ENCODE peak calls at places on chromosomes 16 and 17, in six cellular contexts. J, C, S, F, W and K are unnamed samples.

GRCh38 chr17:78935419-78936323 is 10.5 kb upstream of the TIMP2 start:
- DNase-seq in J (peak; percentile 99), C (no peak), S (peak; percentile 89), F (peak; percentile 63), W (no peak), K (no peak)

GRCh38 chr17:49468827-49469385 is 26.2 kb upstream of the NGFR start:
- DNase-seq in J (peak; percentile 49), C (no peak), S (peak; percentile 23), F (no peak), W (no peak), K (no peak)

GRCh38 chr17:61412860-61413653 is 13.4 kb downstream of the TBX2 start:
- DNase-seq in J (no peak), C (no peak), S (no peak), F (no peak), W (no peak), K (no peak)

GRCh38 chr17:60093694-60094093 is 15.0 kb upstream of the HEATR6 start:
- DNase-seq in J (no peak), C (no peak), S (no peak), F (no peak), W (no peak), K (no peak)

GRCh38 chr17:42676424-42677011 is at the start of gene PLEKHH3:
- DNase-seq in J (no peak), C (no peak), S (no peak), F (no peak), W (no peak), K (no peak)

GRCh38 chr16:67415872-67416793 is at the start of gene ZDHHC1:
- DNase-seq in J (peak; percentile 60), C (no peak), S (peak; percentile 83), F (peak; percentile 76), W (no peak), K (peak; percentile 87)

GRCh38 chr16:53768167-53768566 is 64.2 kb downstream of the FTO start:
- DNase-seq in J (no peak), C (no peak), S (no peak), F (no peak), W (no peak), K (no peak)

GRCh38 chr16:87407511-87408112 is 15.5 kb downstream of the MAP1LC3B start:
- DNase-seq in J (no peak), C (no peak), S (no peak), F (peak; percentile 44), W (peak; percentile 84), K (no peak)

DNA sequence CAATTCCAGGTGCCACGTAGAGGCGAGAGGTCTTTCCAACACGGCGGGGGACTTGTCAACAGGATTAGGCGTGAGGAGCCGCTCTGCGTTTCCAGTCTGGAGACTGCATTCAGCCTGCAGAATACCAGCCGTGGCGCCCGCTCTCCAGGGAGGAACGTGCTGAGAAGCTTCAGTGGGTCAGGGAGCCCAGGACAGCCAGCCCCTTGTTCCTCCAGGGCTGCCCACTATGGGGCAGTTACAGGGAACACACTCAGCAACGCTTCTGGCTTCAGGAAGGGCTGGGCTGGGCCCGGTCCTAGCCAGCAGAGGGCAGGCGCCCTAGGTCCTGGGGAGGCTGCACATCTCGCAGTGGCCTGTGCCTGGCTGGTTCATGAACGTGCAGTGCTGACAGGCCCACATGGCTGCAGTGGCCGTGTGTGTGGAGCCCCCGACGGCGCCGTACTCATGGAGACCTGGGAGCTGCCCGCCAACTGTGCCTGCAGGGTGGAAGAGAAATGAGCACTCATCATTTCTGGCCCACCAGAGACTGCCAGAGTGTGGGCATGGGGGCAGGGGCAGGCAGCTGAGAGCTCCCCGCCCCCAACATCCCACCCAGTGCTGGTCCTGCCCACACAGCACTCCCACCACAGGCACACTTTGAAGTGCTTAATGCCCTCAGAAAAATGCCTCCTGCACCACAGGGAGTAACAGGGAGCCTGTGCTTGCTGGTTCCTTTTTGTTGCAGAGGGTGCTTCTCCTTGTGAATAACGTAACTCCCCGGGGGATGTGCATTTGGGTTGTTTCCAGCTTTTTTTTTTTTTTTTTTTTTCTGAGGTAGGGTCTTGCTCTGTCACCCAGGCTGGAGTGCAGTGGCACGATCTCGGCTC is 7.0 kb upstream of the FAAP100 start:
- DNase-seq in J (no peak), C (no peak), S (no peak), F (peak; percentile 52), W (no peak), K (no peak)
- TF ChIP-seq CTCF in J (peak; percentile 38), C (no peak), S (no peak), F (peak; percentile 60), W (no peak), K (no peak)

GRCh38 chr16:19681637-19682036 is 36.4 kb downstream of the KNOP1 start:
- DNase-seq in J (no peak), C (no peak), S (no peak), F (no peak), W (no peak), K (no peak)

GRCh38 chr16:19683453-19684236 is 34.4 kb downstream of the KNOP1 start:
- DNase-seq in J (no peak), C (no peak), S (no peak), F (no peak), W (no peak), K (no peak)

GRCh38 chr16:19678804-19679203 is 39.2 kb downstream of the KNOP1 start:
- DNase-seq in J (no peak), C (no peak), S (no peak), F (no peak), W (no peak), K (no peak)

GRCh38 chr16:19677403-19677802 is 40.6 kb downstream of the KNOP1 start:
- DNase-seq in J (no peak), C (no peak), S (no peak), F (peak; percentile 32), W (no peak), K (no peak)

GRCh38 chr16:19680972-19681371 is 37.1 kb downstream of the KNOP1 start:
- DNase-seq in J (no peak), C (no peak), S (no peak), F (no peak), W (no peak), K (no peak)
- TF ChIP-seq CTCF in J (no peak), C (no peak), S (no peak), F (peak; percentile 36), W (no peak), K (peak; percentile 6)

GRCh38 chr16:720990-721764 is at the start of gene ANTKMT:
- DNase-seq in J (peak; percentile 65), C (peak; percentile 40), S (peak; percentile 78), F (peak; percentile 78), W (no peak), K (peak; percentile 91)

GRCh38 chr16:718389-718788 is 2.6 kb upstream of the ANTKMT start:
- DNase-seq in J (no peak), C (no peak), S (no peak), F (no peak), W (no peak), K (no peak)

GRCh38 chr16:720507-720989 is 398 bp upstream of the ANTKMT start:
- DNase-seq in J (peak; percentile 62), C (no peak), S (peak; percentile 58), F (peak; percentile 46), W (no peak), K (peak; percentile 74)

GRCh38 chr16:718922-719321 is 2.0 kb upstream of the ANTKMT start:
- DNase-seq in J (no peak), C (no peak), S (no peak), F (no peak), W (no peak), K (no peak)

GRCh38 chr16:719815-720506 is 985 bp upstream of the ANTKMT start:
- DNase-seq in J (no peak), C (no peak), S (no peak), F (no peak), W (no peak), K (no peak)
- TF ChIP-seq CTCF in J (peak; percentile 32), C (no peak), S (no peak), F (peak; percentile 21), W (no peak), K (peak; percentile 28)

DNA sequence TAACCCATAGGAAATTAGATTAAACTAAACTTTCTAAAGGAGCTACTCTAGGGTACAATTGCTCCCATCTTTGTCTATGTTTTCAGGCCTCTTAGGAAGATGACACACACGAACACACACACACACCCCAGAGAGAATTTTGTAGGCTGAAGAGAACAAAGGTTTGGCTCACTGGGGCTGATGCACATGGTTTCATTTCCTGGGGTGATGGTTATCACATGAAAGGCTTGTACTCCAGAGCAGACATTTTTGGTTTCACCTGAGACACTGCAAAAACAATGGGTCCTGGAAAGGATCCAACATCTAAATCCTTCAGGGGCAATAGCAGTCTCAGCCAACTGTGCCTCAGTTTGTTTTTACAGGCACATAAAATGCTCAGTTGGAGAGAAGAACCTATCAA is 62.8 kb downstream of the GRB7 start:
- DNase-seq in J (no peak), C (no peak), S (no peak), F (no peak), W (peak; percentile 77), K (peak; percentile 45)
- TF ChIP-seq CTCF in J (no peak), C (no peak), S (no peak), F (no peak), W (no peak), K (no peak)

GRCh38 chr16:72768611-72769010 is 279.3 kb downstream of the ZFHX3 start:
- DNase-seq in J (no peak), C (no peak), S (no peak), F (no peak), W (no peak), K (no peak)

GRCh38 chr16:72763927-72764628 is 283.9 kb downstream of the ZFHX3 start:
- DNase-seq in J (no peak), C (no peak), S (no peak), F (no peak), W (peak; percentile 11), K (no peak)

GRCh38 chr16:72766506-72766905 is 281.4 kb downstream of the ZFHX3 start:
- DNase-seq in J (no peak), C (no peak), S (no peak), F (no peak), W (no peak), K (no peak)

DNA sequence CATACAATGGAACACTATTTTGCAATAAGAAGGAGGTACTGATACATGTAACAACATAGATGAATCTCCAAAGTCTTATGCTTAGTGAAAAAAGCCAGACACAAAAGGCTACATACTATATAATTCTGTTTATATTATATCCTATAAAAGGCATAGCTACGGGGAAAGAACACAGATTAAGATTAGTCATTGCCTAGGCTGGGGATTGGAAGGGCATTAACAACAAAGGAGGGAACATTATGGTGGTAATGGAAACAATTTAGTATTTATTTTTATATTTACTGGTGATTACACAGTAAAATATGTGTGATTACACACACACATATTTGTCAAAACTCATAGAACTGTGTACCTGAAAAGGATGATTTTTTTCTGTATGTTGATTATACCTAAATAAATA is 278.1 kb downstream of the ZFHX3 start:
- DNase-seq in J (no peak), C (no peak), S (no peak), F (no peak), W (no peak), K (no peak)
- TF ChIP-seq CTCF in J (no peak), C (no peak), S (no peak), F (no peak), W (no peak), K (no peak)

GRCh38 chr16:73268311-73268997 is 220.5 kb upstream of the ZFHX3 start:
- DNase-seq in J (peak; percentile 7), C (no peak), S (peak; percentile 20), F (no peak), W (no peak), K (no peak)
- TF ChIP-seq CTCF in J (peak; percentile 20), C (no peak), S (no peak), F (no peak), W (no peak), K (no peak)